ENCODE peak calls at places on chromosomes 5 and 9, in five cellular contexts. X is lower leg skin, I is colonic mucosa, U is fibroblast of pulmonary artery, O is kidney epithelial cell. G is an unnamed sample.

GRCh38 chr9:85909390-85909789 is 31.6 kb upstream of the NAA35 start:
- DNase-seq in O (no peak), X (no peak), I (no peak), U (no peak), G (no peak)

GRCh38 chr9:88090151-88090581 is 48.1 kb downstream of the SPATA31C2 start:
- DNase-seq in O (no peak), I (no peak), X (no peak), U (peak), G (no peak)

GRCh38 chr5:171848487-171848886 is 62.9 kb downstream of the SMIM23 start:
- DNase-seq in I (no peak), U (no peak), X (no peak), O (no peak), G (no peak)

GRCh38 chr5:28014779-28015178 is 976.4 kb upstream of the CDH9 start:
- DNase-seq in X (no peak), I (no peak), U (peak), O (no peak), G (no peak)

GRCh38 chr5:149035282-149035882 is 27.5 kb downstream of the SH3TC2 start:
- DNase-seq in U (peak), I (peak), O (no peak), X (peak), G (no peak)

GRCh38 chr9:22147818-22148573 is 138.9 kb upstream of the CDKN2B start:
- DNase-seq in I (no peak), O (peak), X (no peak), U (peak), G (no peak)

GRCh38 chr9:91680129-91680528 is 256.5 kb upstream of the NFIL3 start:
- DNase-seq in I (no peak), O (no peak), U (no peak), X (no peak), G (no peak)

GRCh38 chr5:141692919-141693848 is 11.2 kb upstream of the ARAP3 start:
- DNase-seq in O (no peak), I (no peak), U (peak), X (no peak), G (no peak)

GRCh38 chr5:147303976-147304375 is 69.2 kb downstream of the STK32A start:
- DNase-seq in O (peak), I (no peak), X (no peak), U (peak), G (no peak)

GRCh38 chr9:96193356-96193755 is 108.6 kb downstream of the HSD17B3 start:
- DNase-seq in U (no peak), O (no peak), X (no peak), I (no peak), G (no peak)

GRCh38 chr5:10665799-10666198 is 95.2 kb downstream of the DAP start:
- DNase-seq in I (no peak), X (no peak), U (no peak), O (no peak), G (no peak)

GRCh38 chr5:40383719-40384651 is 295.7 kb upstream of the PTGER4 start:
- DNase-seq in X (no peak), I (no peak), U (peak), O (peak), G (no peak)

GRCh38 chr5:58459276-58459859 is 518 bp downstream of the PLK2 start:
- DNase-seq in X (peak), U (peak), O (no peak), I (peak), G (no peak)

GRCh38 chr5:132385321-132386105 is 16.0 kb downstream of the SLC22A5 start:
- DNase-seq in O (no peak), X (no peak), I (peak), U (peak), G (no peak)

GRCh38 chr9:35658144-35658893 is at the start of gene CCDC107:
- DNase-seq in X (peak), U (peak), I (peak), O (no peak), G (no peak)

GRCh38 chr9:134597957-134598883 is 43.4 kb upstream of the COL5A1 start:
- DNase-seq in X (peak), I (no peak), U (no peak), O (no peak), G (no peak)

GRCh38 chr5:14364096-14364495 is 217.5 kb upstream of the OTULINL start:
- DNase-seq in O (no peak), I (no peak), U (peak), X (no peak), G (no peak)

GRCh38 chr5:14362511-14362910 is 219.1 kb upstream of the OTULINL start:
- DNase-seq in I (no peak), X (no peak), U (no peak), O (no peak), G (no peak)

GRCh38 chr5:14366763-14367162 is 214.8 kb upstream of the OTULINL start:
- DNase-seq in X (no peak), O (no peak), I (no peak), U (no peak), G (no peak)

GRCh38 chr5:14365831-14366435 is 215.7 kb upstream of the OTULINL start:
- DNase-seq in I (no peak), X (no peak), U (no peak), O (no peak), G (no peak)

GRCh38 chr5:14364576-14365472 is 216.8 kb upstream of the OTULINL start:
- DNase-seq in U (peak), X (no peak), I (peak), O (no peak), G (no peak)
- TF ChIP-seq CTCF in U (peak), X (no peak), I (peak), O (peak), G (no peak)

GRCh38 chr9:75001719-75002421 is 26.2 kb downstream of the CARNMT1 start:
- DNase-seq in I (peak), U (peak), O (peak), X (no peak), G (no peak)

GRCh38 chr9:75000835-75001234 is 27.3 kb downstream of the CARNMT1 start:
- DNase-seq in X (no peak), U (no peak), O (no peak), I (no peak), G (no peak)

GRCh38 chr9:75002422-75003023 is 25.6 kb downstream of the CARNMT1 start:
- DNase-seq in I (no peak), O (no peak), X (no peak), U (no peak), G (no peak)
- TF ChIP-seq CTCF in I (peak), O (no peak), X (no peak), U (no peak), G (no peak)

DNA sequence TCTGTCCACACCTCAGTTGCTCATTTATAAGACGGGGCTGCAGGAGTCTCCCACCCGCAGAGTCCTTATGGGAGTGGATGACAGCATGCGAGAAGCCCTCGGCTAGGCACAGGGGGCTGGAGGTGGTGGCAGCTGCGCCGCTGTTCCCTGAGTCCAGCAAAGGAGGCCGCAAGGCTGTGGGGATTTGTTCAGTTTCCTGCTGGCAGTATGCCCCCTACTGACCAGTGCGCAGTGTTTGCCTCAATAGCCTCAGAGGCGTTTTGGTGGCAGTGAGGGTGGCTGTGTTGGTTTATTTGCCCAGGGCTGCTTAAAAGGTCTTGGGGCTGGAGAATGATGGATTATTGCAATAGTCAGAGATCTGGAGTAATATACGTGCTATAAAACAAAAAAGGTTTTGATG is 176.3 kb upstream of the OTULINL start:
- DNase-seq in I (peak), X (no peak), O (no peak), U (no peak), G (no peak)
- TF ChIP-seq CTCF in I (no peak), X (no peak), O (peak), U (peak), G (no peak)

DNA sequence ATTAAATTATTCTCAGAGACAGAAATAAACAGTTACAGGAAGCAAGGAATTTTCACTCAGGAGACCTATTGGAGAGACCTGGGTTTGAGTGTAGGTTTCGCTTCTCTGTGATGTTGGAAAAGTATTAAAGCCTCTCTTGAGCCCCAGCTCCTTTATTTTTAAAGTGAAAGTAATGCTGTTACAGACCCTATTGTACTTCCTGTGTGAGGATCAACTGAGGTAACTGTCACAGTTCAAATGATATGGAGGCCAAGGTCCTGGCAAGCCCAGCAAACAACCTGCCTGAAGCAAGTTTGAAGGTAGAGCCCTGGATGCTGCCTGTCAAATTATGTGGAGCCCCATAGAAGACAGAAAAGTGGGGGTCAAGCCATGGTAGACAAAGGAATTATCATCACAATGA is 7.9 kb upstream of the HACD4 start:
- DNase-seq in X (no peak), U (no peak), O (no peak), I (no peak), G (no peak)
- TF ChIP-seq CTCF in X (no peak), U (no peak), O (no peak), I (no peak), G (no peak)

GRCh38 chr5:127660048-127660733 is 11.3 kb downstream of the CTXN3 start:
- DNase-seq in O (no peak), I (no peak), X (no peak), U (no peak), G (no peak)
- TF ChIP-seq CTCF in O (no peak), I (no peak), X (no peak), U (no peak), G (no peak)

GRCh38 chr9:8262625-8263622 is 463.3 kb upstream of the DMAC1 start:
- DNase-seq in I (no peak), O (no peak), X (no peak), U (no peak), G (no peak)
- TF ChIP-seq CTCF in I (no peak), O (no peak), X (no peak), U (no peak), G (no peak)

DNA sequence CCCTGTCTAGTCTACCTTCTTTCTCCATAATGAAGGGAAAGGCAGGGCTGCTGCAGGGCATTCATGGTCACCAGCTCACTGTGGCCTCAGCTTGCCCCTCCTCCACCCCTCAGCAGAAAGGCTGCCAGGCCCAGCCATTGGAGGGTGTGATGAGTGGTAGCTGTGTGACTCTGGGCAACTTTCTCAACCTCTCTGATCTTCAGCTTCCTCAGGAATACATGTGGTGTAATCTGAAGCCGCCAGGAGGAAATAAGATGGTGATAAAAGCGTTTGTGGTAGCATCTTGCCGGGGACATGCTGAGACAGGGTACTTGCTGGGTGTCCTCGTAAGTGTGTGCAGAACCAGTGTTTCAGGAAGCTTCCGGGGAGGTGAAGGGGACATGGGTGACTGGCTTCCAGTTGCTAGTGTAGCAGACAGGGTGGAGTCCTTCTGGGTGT is 9.8 kb downstream of the CXCL14 start:
- DNase-seq in I (no peak), U (no peak), X (no peak), O (no peak), G (no peak)
- TF ChIP-seq CTCF in I (no peak), U (no peak), X (no peak), O (no peak), G (no peak)

GRCh38 chr5:143041-143440 is 48.3 kb upstream of the LRRC14B start:
- DNase-seq in U (no peak), X (no peak), I (no peak), O (no peak), G (no peak)
- TF ChIP-seq CTCF in U (no peak), X (no peak), I (no peak), O (no peak), G (no peak)